ENCODE peak calls at places on chromosome 20, in six cellular contexts. I is coronary artery; L is hippocampal formation; A is left ventricle myocardium inferior; Z is NCI-H1092; N is effector CD4-positive, alpha-beta T cell. Q is an unnamed sample.

GRCh38 chr20:6120491-6120988 is 2.3 kb downstream of the FERMT1 start:
- DNase-seq in I (no peak), L (no peak), A (no peak), Z (no peak), N (no peak), Q (no peak)

GRCh38 chr20:50585214-50585613 is 75.0 kb downstream of the PTPN1 start:
- DNase-seq in I (no peak), L (no peak), A (no peak), Z (no peak), N (no peak), Q (no peak)

GRCh38 chr20:9392892-9393857 is 121.2 kb upstream of the LAMP5 start:
- DNase-seq in I (no peak), L (peak), A (peak), Z (peak), N (no peak), Q (peak)

GRCh38 chr20:6277661-6278060 is 154.8 kb upstream of the FERMT1 start:
- DNase-seq in I (no peak), L (no peak), A (no peak), Z (peak), N (no peak), Q (no peak)

GRCh38 chr20:37239026-37239451 is 22.6 kb downstream of the GHRH start:
- DNase-seq in I (no peak), L (no peak), A (no peak), Z (no peak), N (no peak), Q (peak)

GRCh38 chr20:8094415-8094818 is 37.6 kb upstream of the PLCB1 start:
- DNase-seq in I (no peak), L (peak), A (peak), Z (no peak), N (no peak), Q (peak)

GRCh38 chr20:20010639-20011500 is 6.3 kb upstream of the NAA20 start:
- DNase-seq in I (no peak), L (peak), A (no peak), Z (peak), N (no peak), Q (peak)

GRCh38 chr20:478949-479429 is 16.7 kb upstream of the TBC1D20 start:
- DNase-seq in I (no peak), L (peak), A (no peak), Z (peak), N (peak), Q (peak)

GRCh38 chr20:51426879-51427624 is 115.5 kb downstream of the NFATC2 start:
- DNase-seq in I (no peak), L (no peak), A (no peak), Z (no peak), N (no peak), Q (no peak)

GRCh38 chr20:41480054-41480770 is 113.6 kb upstream of the EMILIN3 start:
- DNase-seq in I (no peak), L (no peak), A (no peak), Z (no peak), N (no peak), Q (no peak)

GRCh38 chr20:3797592-3798404 is 1.7 kb downstream of the CDC25B start:
- DNase-seq in I (no peak), L (no peak), A (no peak), Z (no peak), N (no peak), Q (peak)

GRCh38 chr20:40506567-40506966 is 182.5 kb downstream of the MAFB start:
- DNase-seq in I (peak), L (peak), A (peak), Z (no peak), N (no peak), Q (peak)

GRCh38 chr20:37345339-37346231 is at the start of gene SRC:
- DNase-seq in I (peak), L (peak), A (peak), Z (peak), N (peak), Q (peak)

GRCh38 chr20:49110767-49111694 is 64.9 kb downstream of the CSE1L start:
- DNase-seq in I (no peak), L (no peak), A (no peak), Z (no peak), N (no peak), Q (no peak)

GRCh38 chr20:20065366-20065765 is 13.0 kb downstream of the CFAP61 start:
- DNase-seq in I (no peak), L (no peak), A (no peak), Z (no peak), N (no peak), Q (no peak)

GRCh38 chr20:57051096-57051495 is 215.3 kb downstream of the BMP7 start:
- DNase-seq in I (no peak), L (no peak), A (no peak), Z (no peak), N (no peak), Q (no peak)

GRCh38 chr20:63127700-63128364 is 88.1 kb downstream of the YTHDF1 start:
- DNase-seq in I (no peak), L (no peak), A (no peak), Z (no peak), N (no peak), Q (no peak)

GRCh38 chr20:47784256-47784598 is 1.1 kb downstream of the SULF2 start:
- DNase-seq in I (no peak), L (no peak), A (no peak), Z (no peak), N (no peak), Q (no peak)

GRCh38 chr20:20235681-20236080 is 132.2 kb upstream of the INSM1 start:
- DNase-seq in I (no peak), L (no peak), A (no peak), Z (no peak), N (no peak), Q (no peak)

GRCh38 chr20:4956200-4956810 is 45.0 kb downstream of the SLC23A2 start:
- DNase-seq in I (no peak), L (peak), A (no peak), Z (peak), N (no peak), Q (peak)

GRCh38 chr20:59585714-59586404 is 18.5 kb upstream of the PHACTR3 start:
- DNase-seq in I (no peak), L (no peak), A (no peak), Z (no peak), N (no peak), Q (no peak)

GRCh38 chr20:48769111-48769879 is 58.5 kb downstream of the PREX1 start:
- DNase-seq in I (no peak), L (no peak), A (no peak), Z (no peak), N (peak), Q (peak)

GRCh38 chr20:24959591-24960301 is 10.7 kb downstream of the CST7 start:
- DNase-seq in I (no peak), L (no peak), A (no peak), Z (no peak), N (no peak), Q (no peak)

GRCh38 chr20:57671662-57672061 is 38.2 kb downstream of the PMEPA1 start:
- DNase-seq in I (no peak), L (no peak), A (no peak), Z (peak), N (no peak), Q (no peak)

GRCh38 chr20:53579266-53579580 is 14.4 kb downstream of the ZNF217 start:
- DNase-seq in I (no peak), L (no peak), A (no peak), Z (no peak), N (no peak), Q (no peak)

GRCh38 chr20:25055711-25056492 is 2.0 kb downstream of the ACSS1 start:
- DNase-seq in I (peak), L (no peak), A (no peak), Z (no peak), N (no peak), Q (peak)

GRCh38 chr20:50070361-50070760 is 42.6 kb downstream of the UBE2V1 start:
- DNase-seq in I (no peak), L (no peak), A (peak), Z (no peak), N (no peak), Q (no peak)

GRCh38 chr20:45322952-45323383 is 14.9 kb upstream of the MATN4 start:
- DNase-seq in I (no peak), L (peak), A (peak), Z (no peak), N (no peak), Q (peak)

GRCh38 chr20:25058797-25059486 is 1.0 kb upstream of the ACSS1 start:
- DNase-seq in I (peak), L (no peak), A (peak), Z (no peak), N (no peak), Q (no peak)

GRCh38 chr20:2385496-2385895 is 4.8 kb downstream of the TGM6 start:
- DNase-seq in I (no peak), L (no peak), A (no peak), Z (no peak), N (no peak), Q (peak)

GRCh38 chr20:49901588-49901987 is 13.7 kb downstream of the SPATA2 start:
- DNase-seq in I (no peak), L (no peak), A (no peak), Z (peak), N (no peak), Q (no peak)

GRCh38 chr20:2753456-2754040 is 46.9 kb downstream of the CPXM1 start:
- DNase-seq in I (no peak), L (no peak), A (no peak), Z (no peak), N (no peak), Q (no peak)

GRCh38 chr20:20225325-20225724 is 142.6 kb upstream of the INSM1 start:
- DNase-seq in I (no peak), L (no peak), A (no peak), Z (peak), N (no peak), Q (no peak)

GRCh38 chr20:60993647-60994046 is 258.4 kb upstream of the CDH4 start:
- DNase-seq in I (no peak), L (no peak), A (no peak), Z (no peak), N (no peak), Q (no peak)

GRCh38 chr20:50758469-50758868 is 27.1 kb downstream of the PARD6B start:
- DNase-seq in I (no peak), L (no peak), A (no peak), Z (no peak), N (no peak), Q (no peak)

GRCh38 chr20:32356935-32357868 is 929 bp upstream of the ASXL1 start:
- DNase-seq in I (no peak), L (no peak), A (no peak), Z (no peak), N (no peak), Q (peak)

GRCh38 chr20:61184194-61184593 is 67.9 kb upstream of the CDH4 start:
- DNase-seq in I (no peak), L (no peak), A (no peak), Z (no peak), N (no peak), Q (peak)

GRCh38 chr20:37898301-37899104 is 4.4 kb upstream of the VSTM2L start:
- DNase-seq in I (no peak), L (no peak), A (no peak), Z (no peak), N (no peak), Q (no peak)

GRCh38 chr20:33648396-33649004 is 13.6 kb upstream of the C20orf144 start:
- DNase-seq in I (peak), L (no peak), A (peak), Z (no peak), N (no peak), Q (no peak)